ENCODE peak calls at places on chromosomes 12 and 14, in six cellular contexts. X is HepG2, D is HCT116, V is K562, W is H1, H is GM12878. E is an unnamed sample.

GRCh38 chr14:52356025-52356424 is 41.9 kb downstream of the PTGER2 start:
- DNase-seq in X (no peak), H (no peak), W (no peak), V (no peak), D (no peak), E (no peak)

GRCh38 chr12:116592116-116592637 is 33.0 kb downstream of the MAP1LC3B2 start:
- DNase-seq in H (no peak), V (no peak), D (no peak), X (no peak), W (no peak), E (no peak)

GRCh38 chr12:12927211-12928079 is 24.5 kb downstream of the GPRC5D start:
- DNase-seq in D (peak), V (peak), X (peak), H (peak), W (peak), E (no peak)

GRCh38 chr12:103779410-103780092 is 61.5 kb downstream of the NT5DC3 start:
- DNase-seq in X (no peak), D (no peak), W (no peak), H (no peak), V (no peak), E (no peak)

GRCh38 chr12:132772551-132772950 is 10.9 kb upstream of the ANKLE2 start:
- DNase-seq in V (no peak), H (no peak), D (no peak), W (no peak), X (no peak), E (no peak)

GRCh38 chr14:67411820-67412421 is at the start of gene PLEK2:
- DNase-seq in W (peak), X (no peak), H (no peak), D (peak), V (no peak), E (peak)

GRCh38 chr14:96940009-96940408 is 142.8 kb downstream of the VRK1 start:
- DNase-seq in H (no peak), X (peak), V (peak), D (no peak), W (no peak), E (peak)

GRCh38 chr12:13000616-13000934 is 510 bp upstream of the HEBP1 start:
- DNase-seq in H (no peak), X (no peak), D (peak), V (no peak), W (no peak), E (no peak)

GRCh38 chr14:33376510-33376909 is 437.8 kb downstream of the NPAS3 start:
- DNase-seq in X (no peak), W (no peak), D (no peak), H (no peak), V (no peak), E (no peak)

GRCh38 chr12:111366583-111366982 is 2.3 kb downstream of the PHETA1 start:
- DNase-seq in D (no peak), X (no peak), V (no peak), W (no peak), H (no peak), E (no peak)

GRCh38 chr12:13631873-13632272 is 349.5 kb downstream of the GRIN2B start:
- DNase-seq in W (no peak), V (no peak), X (no peak), H (peak), D (no peak), E (no peak)

GRCh38 chr12:26891704-26892103 is 46.1 kb downstream of the INTS13 start:
- DNase-seq in H (no peak), X (no peak), D (no peak), V (no peak), W (no peak), E (no peak)

GRCh38 chr12:15910864-15911696 is at the start of gene DERA:
- DNase-seq in W (peak), H (no peak), X (peak), V (peak), D (peak), E (peak)

GRCh38 chr12:1529862-1530591 is 64.4 kb downstream of the FBXL14 start:
- DNase-seq in D (no peak), V (peak), H (no peak), X (no peak), W (no peak), E (peak)

GRCh38 chr12:27013606-27014084 is 539 bp downstream of the TM7SF3 start:
- DNase-seq in V (peak), H (no peak), X (no peak), W (no peak), D (no peak), E (no peak)

GRCh38 chr12:124566181-124567034 is 1.0 kb downstream of the NCOR2 start:
- DNase-seq in D (peak), X (peak), H (no peak), W (peak), V (peak), E (peak)

GRCh38 chr12:99234702-99235101 is 412.9 kb upstream of the GARIN6 start:
- DNase-seq in H (no peak), W (no peak), V (no peak), D (no peak), X (no peak), E (no peak)

GRCh38 chr12:24470050-24470449 is 478.9 kb downstream of the BCAT1 start:
- DNase-seq in W (no peak), V (no peak), H (no peak), X (no peak), D (no peak), E (no peak)

GRCh38 chr12:54700301-54700700 is 52.1 kb upstream of the DCD start:
- DNase-seq in W (no peak), V (no peak), H (no peak), D (no peak), X (no peak), E (no peak)

GRCh38 chr14:54564071-54564798 is 2.7 kb upstream of the SAMD4A start:
- DNase-seq in H (no peak), D (no peak), X (peak), V (peak), W (no peak), E (no peak)

GRCh38 chr12:124744659-124745467 is 118.8 kb downstream of the SCARB1 start:
- DNase-seq in D (peak), V (peak), X (peak), W (peak), H (peak), E (peak)

GRCh38 chr14:87952307-87953094 is 40.5 kb downstream of the GALC start:
- DNase-seq in D (no peak), X (no peak), H (no peak), V (no peak), W (no peak), E (no peak)

GRCh38 chr12:55874465-55874864 is 31.7 kb upstream of the MMP19 start:
- DNase-seq in V (no peak), H (no peak), X (no peak), W (no peak), D (no peak), E (no peak)

GRCh38 chr14:74510955-74511354 is 17.4 kb downstream of the ISCA2 start:
- DNase-seq in H (no peak), W (no peak), D (no peak), V (no peak), X (no peak), E (no peak)

GRCh38 chr12:14771651-14772137 is 31.6 kb downstream of the WBP11 start:
- DNase-seq in H (peak), D (no peak), X (no peak), V (no peak), W (no peak), E (peak)

GRCh38 chr14:35877276-35877675 is 51.1 kb downstream of the BRMS1L start:
- DNase-seq in D (no peak), H (no peak), X (peak), V (no peak), W (no peak), E (no peak)

DNA sequence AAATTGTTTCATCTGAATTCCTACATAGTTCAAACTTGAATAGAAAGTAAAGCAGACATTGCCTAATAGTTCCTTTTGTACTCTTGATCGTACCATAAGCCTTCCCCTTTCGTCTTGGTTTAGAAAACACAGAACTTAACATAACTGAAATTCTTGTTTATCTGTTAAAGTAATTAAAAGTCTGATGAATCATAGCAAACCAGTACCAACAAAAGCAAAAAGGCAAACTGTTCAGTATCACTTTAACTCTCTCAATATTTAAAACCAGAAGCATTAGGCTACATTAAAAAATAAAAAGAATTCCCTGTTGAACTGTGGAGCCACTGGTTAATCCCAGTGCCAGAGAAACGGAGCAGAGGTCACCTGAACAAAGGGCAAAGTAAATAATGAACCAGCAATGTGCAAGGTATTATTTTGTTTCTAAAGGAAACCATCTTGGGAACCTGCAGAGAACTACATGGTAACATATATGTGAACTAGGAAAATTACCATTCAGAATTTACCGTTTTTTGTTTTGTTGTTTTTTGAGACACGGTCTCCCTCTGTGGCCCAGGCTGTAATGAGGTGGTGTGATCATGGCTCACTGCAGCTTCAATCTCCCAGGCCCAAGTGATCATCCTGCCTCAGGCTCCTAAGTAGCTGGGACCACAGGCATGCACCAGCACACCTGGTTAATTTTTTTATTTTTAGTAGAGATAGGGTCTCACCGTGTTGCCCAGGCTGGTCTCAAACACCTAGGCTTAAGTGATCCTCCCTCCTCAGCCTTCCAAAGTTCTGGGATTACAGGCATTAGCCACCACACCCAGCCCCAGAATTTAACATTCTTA is 17.1 kb upstream of the HIGD1C start:
- DNase-seq in X (peak), W (no peak), H (no peak), V (no peak), D (no peak), E (no peak)
- TF ChIP-seq ATF3 in X (no peak), W (no peak), H (no peak), V (no peak), D (no peak), E (no peak)

GRCh38 chr14:90567191-90567590 is 170.4 kb downstream of the CALM1 start:
- DNase-seq in X (no peak), H (no peak), W (no peak), V (no peak), D (no peak), E (no peak)

GRCh38 chr14:90569201-90569600 is 172.4 kb downstream of the CALM1 start:
- DNase-seq in W (no peak), V (no peak), X (no peak), D (no peak), H (no peak), E (no peak)

GRCh38 chr14:90568405-90568804 is 171.6 kb downstream of the CALM1 start:
- DNase-seq in W (no peak), H (no peak), X (no peak), D (no peak), V (no peak), E (no peak)

GRCh38 chr14:90566481-90566880 is 169.7 kb downstream of the CALM1 start:
- DNase-seq in W (no peak), D (no peak), H (no peak), X (no peak), V (no peak), E (no peak)

GRCh38 chr14:90567991-90568390 is 171.2 kb downstream of the CALM1 start:
- DNase-seq in D (no peak), H (no peak), W (no peak), X (no peak), V (no peak), E (no peak)
- TF ChIP-seq ATF3 in D (no peak), H (no peak), W (no peak), X (no peak), V (no peak), E (no peak)

GRCh38 chr12:113071063-113071426 is 14.5 kb downstream of the DTX1 start:
- DNase-seq in D (no peak), V (no peak), W (no peak), H (no peak), X (no peak), E (no peak)

GRCh38 chr12:113069149-113069548 is 12.6 kb downstream of the DTX1 start:
- DNase-seq in X (no peak), H (no peak), D (no peak), W (no peak), V (no peak), E (no peak)

GRCh38 chr12:113071427-113072112 is 15.0 kb downstream of the DTX1 start:
- DNase-seq in W (no peak), X (peak), H (no peak), V (no peak), D (no peak), E (no peak)

GRCh38 chr12:113069751-113070116 is 13.2 kb downstream of the DTX1 start:
- DNase-seq in W (no peak), V (no peak), X (no peak), H (no peak), D (no peak), E (no peak)

DNA sequence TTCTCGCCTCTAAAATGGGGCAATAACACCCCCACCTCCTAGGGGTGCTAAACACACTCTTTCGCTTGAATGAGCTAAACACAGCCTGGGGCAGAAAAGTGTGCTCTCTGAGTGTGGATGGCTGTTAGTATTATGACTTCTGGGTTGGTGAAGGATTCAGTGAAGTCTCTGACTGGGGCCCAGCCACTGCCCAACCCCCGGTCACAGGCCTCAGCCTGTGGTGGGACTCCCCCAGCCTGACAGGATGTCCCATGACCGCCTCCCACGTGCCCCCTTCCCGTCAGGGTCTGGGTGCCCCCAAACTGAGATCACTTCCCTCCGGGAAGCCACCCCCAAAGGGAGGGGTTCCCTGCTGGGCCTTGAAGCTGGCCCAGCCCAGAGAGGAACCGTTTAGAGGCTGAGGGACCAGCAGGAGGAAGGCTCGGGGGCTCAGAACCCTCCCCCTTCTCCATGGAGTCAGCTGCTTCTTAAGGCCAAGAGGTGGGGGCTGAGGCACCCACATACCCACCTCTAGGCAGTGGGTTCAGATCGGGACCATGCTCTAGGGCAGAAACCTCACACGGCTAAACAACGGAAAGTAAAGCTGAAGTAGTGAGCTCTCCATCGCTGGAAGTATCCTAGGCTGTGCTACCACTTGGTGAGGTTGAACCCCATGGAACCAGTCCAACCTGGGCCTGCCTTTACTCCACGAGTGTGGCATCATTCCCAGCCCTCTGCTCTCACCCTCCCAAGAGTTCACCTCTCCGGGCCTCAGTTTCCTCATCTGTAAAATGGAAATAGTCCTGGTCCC is 13.8 kb downstream of the DTX1 start:
- DNase-seq in W (no peak), X (no peak), H (no peak), D (no peak), V (no peak), E (no peak)
- TF ChIP-seq ATF3 in W (no peak), X (no peak), H (peak), D (no peak), V (no peak), E (no peak)

DNA sequence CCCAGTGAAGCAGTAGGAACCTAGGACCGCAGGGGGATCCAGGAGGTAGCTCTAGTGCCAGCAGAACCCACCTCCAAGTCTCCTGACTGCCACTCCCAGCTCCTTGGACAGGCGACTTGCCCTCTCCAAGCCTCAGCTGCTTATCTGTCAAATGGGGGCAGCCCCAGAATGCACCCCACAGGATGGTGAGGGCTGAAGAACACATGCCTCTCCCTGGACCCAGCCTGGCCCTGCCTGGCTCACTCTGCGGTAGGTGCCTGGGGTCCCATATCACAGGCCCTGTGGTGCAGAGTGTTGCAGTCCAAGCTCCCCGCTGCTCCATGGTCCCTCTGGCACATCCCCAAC is 45.4 kb downstream of the FAM222A start:
- DNase-seq in X (no peak), D (no peak), H (no peak), W (no peak), V (no peak), E (peak)
- TF ChIP-seq ATF3 in X (no peak), D (no peak), H (no peak), W (no peak), V (no peak), E (no peak)

GRCh38 chr14:90818715-90819114 is 2.5 kb upstream of the TTC7B start:
- DNase-seq in W (no peak), V (no peak), H (no peak), D (no peak), X (no peak), E (no peak)

GRCh38 chr14:90815567-90815816 is 738 bp downstream of the TTC7B start:
- DNase-seq in V (no peak), X (no peak), D (no peak), H (no peak), W (no peak), E (no peak)

GRCh38 chr14:90816686-90817436 is 631 bp upstream of the TTC7B start:
- DNase-seq in W (peak), H (no peak), D (no peak), X (no peak), V (no peak), E (no peak)

GRCh38 chr14:90814806-90815566 is 1.2 kb downstream of the TTC7B start:
- DNase-seq in W (no peak), D (no peak), X (no peak), V (no peak), H (no peak), E (no peak)

DNA sequence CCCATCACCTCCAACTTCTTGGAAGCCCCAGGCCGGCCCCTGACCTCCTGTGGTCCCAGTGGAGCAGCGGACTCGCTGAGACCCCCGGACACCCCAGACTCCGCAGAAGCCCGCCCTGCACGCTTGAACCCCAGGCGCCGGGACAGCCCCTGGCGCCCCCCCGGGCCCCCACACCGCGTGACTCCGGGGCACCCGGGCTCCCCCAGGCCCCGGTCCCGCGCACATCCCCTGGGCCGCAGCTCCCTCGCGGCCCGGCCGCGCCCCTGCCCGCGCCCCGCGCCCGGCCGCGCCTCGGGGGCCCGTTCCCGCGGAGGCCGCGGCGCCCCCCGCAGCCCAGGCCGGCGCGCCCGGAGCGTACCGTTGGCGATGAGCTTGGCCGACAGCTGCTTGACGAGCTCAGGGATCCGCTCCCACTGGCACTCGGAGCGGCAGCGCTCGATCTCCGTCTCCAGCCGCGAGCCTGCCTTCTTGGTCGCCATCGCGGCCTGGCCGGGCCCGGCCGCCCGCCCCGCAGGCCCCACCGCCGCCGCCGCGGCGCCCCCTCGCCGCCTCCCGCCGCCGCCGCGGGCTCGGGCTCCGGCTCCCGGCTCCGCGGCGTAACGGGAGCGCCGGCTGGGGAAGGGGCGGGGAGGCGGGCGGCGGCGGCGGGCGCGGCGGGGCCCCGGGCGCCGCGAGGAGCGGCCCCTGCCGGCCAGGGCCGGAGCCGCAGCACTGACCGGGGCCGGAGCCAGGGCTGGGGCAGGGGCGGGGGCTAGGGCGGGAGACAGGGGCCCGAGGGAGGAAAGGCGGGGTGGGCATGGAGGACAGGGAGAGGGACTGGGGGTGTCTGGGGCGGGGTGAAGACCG is at the start of gene TTC7B:
- DNase-seq in H (no peak), V (peak), D (no peak), X (no peak), W (peak), E (peak)
- TF ChIP-seq ATF3 in H (no peak), V (no peak), D (no peak), X (no peak), W (no peak), E (no peak)

GRCh38 chr12:94305293-94305957 is 154.2 kb downstream of the CEP83 start:
- DNase-seq in D (no peak), H (peak), W (no peak), V (no peak), X (peak), E (no peak)

GRCh38 chr12:94309348-94309747 is 150.3 kb downstream of the CEP83 start:
- DNase-seq in X (no peak), W (no peak), V (no peak), D (no peak), H (peak), E (no peak)

GRCh38 chr12:94304566-94305061 is 155.1 kb downstream of the CEP83 start:
- DNase-seq in V (no peak), D (no peak), X (no peak), W (no peak), H (no peak), E (peak)

GRCh38 chr12:94312388-94312787 is 147.3 kb downstream of the CEP83 start:
- DNase-seq in D (no peak), V (no peak), H (no peak), W (no peak), X (no peak), E (no peak)

GRCh38 chr12:94308612-94309011 is 151.1 kb downstream of the CEP83 start:
- DNase-seq in V (no peak), X (no peak), W (no peak), D (no peak), H (no peak), E (no peak)
- TF ChIP-seq ATF3 in V (no peak), X (no peak), W (no peak), D (no peak), H (no peak), E (no peak)

DNA sequence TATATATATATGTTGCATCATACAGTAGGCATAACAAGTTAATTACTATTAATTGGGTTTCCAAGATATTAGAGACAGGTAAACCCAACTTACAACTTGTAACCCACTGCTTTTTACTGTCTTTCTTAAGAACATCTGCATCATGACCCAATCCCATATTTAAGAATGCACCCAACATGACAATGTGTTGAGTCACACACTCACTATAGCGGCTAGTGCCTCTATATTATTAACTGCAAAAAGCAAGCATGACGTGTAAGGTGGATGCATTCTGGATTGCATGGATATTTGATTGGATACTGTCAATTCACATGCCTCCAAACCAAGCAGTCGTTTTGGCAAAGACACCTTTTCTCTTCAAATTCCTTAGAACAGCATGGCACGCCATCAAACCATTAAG is 68.2 kb downstream of the KSR2 start:
- DNase-seq in V (no peak), D (no peak), W (no peak), H (no peak), X (no peak), E (no peak)
- TF ChIP-seq ATF3 in V (no peak), D (no peak), W (no peak), H (no peak), X (no peak), E (no peak)